ENCODE peak calls at places on chromosomes 2 and 18, in seven cellular contexts. One of them, this sample, is unnamed.

GRCh38 chr2:67945976-67946375 is 116.8 kb downstream of the C1D start:
- DNase-seq in IMR-90: no peak
- DNase-seq in H54: no peak
- DNase-seq in K562: no peak
- DNase-seq in NB4: no peak
- DNase-seq in vagina: no peak
- DNase-seq in body of pancreas: no peak
- DNase-seq in this sample: no peak

GRCh38 chr2:6580982-6581381 is 284.7 kb downstream of the CMPK2 start:
- DNase-seq in IMR-90: peak
- DNase-seq in H54: peak
- DNase-seq in K562: no peak
- DNase-seq in NB4: no peak
- DNase-seq in vagina: no peak
- DNase-seq in body of pancreas: no peak
- DNase-seq in this sample: no peak

GRCh38 chr2:109352066-109352897 is 223.3 kb downstream of the SH3RF3 start:
- DNase-seq in IMR-90: no peak
- DNase-seq in H54: no peak
- DNase-seq in K562: no peak
- DNase-seq in NB4: no peak
- DNase-seq in vagina: peak
- DNase-seq in body of pancreas: no peak
- DNase-seq in this sample: no peak

GRCh38 chr2:152240559-152241231 is 65.1 kb upstream of the STAM2 start:
- DNase-seq in IMR-90: peak
- DNase-seq in H54: no peak
- DNase-seq in K562: no peak
- DNase-seq in NB4: no peak
- DNase-seq in vagina: no peak
- DNase-seq in body of pancreas: no peak
- DNase-seq in this sample: no peak

GRCh38 chr2:18062892-18063291 is 184.4 kb downstream of the KCNS3 start:
- DNase-seq in IMR-90: no peak
- DNase-seq in H54: no peak
- DNase-seq in K562: no peak
- DNase-seq in NB4: no peak
- DNase-seq in vagina: no peak
- DNase-seq in body of pancreas: no peak
- DNase-seq in this sample: no peak

GRCh38 chr2:44360749-44361329 is 455 bp downstream of the PREPL start:
- DNase-seq in IMR-90: peak
- DNase-seq in H54: no peak
- DNase-seq in K562: peak
- DNase-seq in NB4: no peak
- DNase-seq in vagina: no peak
- DNase-seq in body of pancreas: no peak
- DNase-seq in this sample: no peak

GRCh38 chr2:66901344-66901743 is 466.4 kb downstream of the MEIS1 start:
- DNase-seq in IMR-90: no peak
- DNase-seq in H54: no peak
- DNase-seq in K562: no peak
- DNase-seq in NB4: no peak
- DNase-seq in vagina: no peak
- DNase-seq in body of pancreas: peak
- DNase-seq in this sample: no peak

GRCh38 chr2:4673025-4673489 is 969.7 kb downstream of the DCDC2C start:
- DNase-seq in IMR-90: no peak
- DNase-seq in H54: peak
- DNase-seq in K562: peak
- DNase-seq in NB4: peak
- DNase-seq in vagina: no peak
- DNase-seq in body of pancreas: no peak
- DNase-seq in this sample: no peak

GRCh38 chr2:158189526-158189925 is 87.8 kb downstream of the UPP2 start:
- DNase-seq in IMR-90: no peak
- DNase-seq in H54: no peak
- DNase-seq in K562: no peak
- DNase-seq in NB4: no peak
- DNase-seq in vagina: no peak
- DNase-seq in body of pancreas: no peak
- DNase-seq in this sample: no peak

GRCh38 chr2:102473020-102473419 is at the start of gene SLC9A4:
- DNase-seq in IMR-90: peak
- DNase-seq in H54: peak
- DNase-seq in K562: peak
- DNase-seq in NB4: peak
- DNase-seq in vagina: no peak
- DNase-seq in body of pancreas: peak
- DNase-seq in this sample: peak

GRCh38 chr2:107337209-107337898 is 451.4 kb upstream of the ST6GAL2 start:
- DNase-seq in IMR-90: no peak
- DNase-seq in H54: no peak
- DNase-seq in K562: no peak
- DNase-seq in NB4: no peak
- DNase-seq in vagina: no peak
- DNase-seq in body of pancreas: peak
- DNase-seq in this sample: no peak

GRCh38 chr2:227164745-227165350 is 424 bp downstream of the COL4A3 start:
- DNase-seq in IMR-90: no peak
- DNase-seq in H54: no peak
- DNase-seq in K562: no peak
- DNase-seq in NB4: no peak
- DNase-seq in vagina: no peak
- DNase-seq in body of pancreas: peak
- DNase-seq in this sample: peak

GRCh38 chr2:219294356-219295351 is 14.5 kb downstream of the PTPRN start:
- DNase-seq in IMR-90: peak
- DNase-seq in H54: peak
- DNase-seq in K562: peak
- DNase-seq in NB4: peak
- DNase-seq in vagina: peak
- DNase-seq in body of pancreas: peak
- DNase-seq in this sample: peak

GRCh38 chr2:208090420-208090819 is 33.9 kb downstream of the CRYGD start:
- DNase-seq in IMR-90: no peak
- DNase-seq in H54: no peak
- DNase-seq in K562: no peak
- DNase-seq in NB4: no peak
- DNase-seq in vagina: no peak
- DNase-seq in body of pancreas: no peak
- DNase-seq in this sample: no peak

GRCh38 chr2:77629529-77629928 is 107.4 kb upstream of the LRRTM4 start:
- DNase-seq in IMR-90: no peak
- DNase-seq in H54: no peak
- DNase-seq in K562: no peak
- DNase-seq in NB4: no peak
- DNase-seq in vagina: no peak
- DNase-seq in body of pancreas: no peak
- DNase-seq in this sample: no peak

GRCh38 chr18:73913505-73913904 is 234.1 kb downstream of the FBXO15 start:
- DNase-seq in IMR-90: no peak
- DNase-seq in H54: no peak
- DNase-seq in K562: no peak
- DNase-seq in NB4: no peak
- DNase-seq in vagina: no peak
- DNase-seq in body of pancreas: no peak
- DNase-seq in this sample: no peak

GRCh38 chr2:56099967-56100366 is 83.8 kb upstream of the CCDC85A start:
- DNase-seq in IMR-90: no peak
- DNase-seq in H54: no peak
- DNase-seq in K562: no peak
- DNase-seq in NB4: no peak
- DNase-seq in vagina: no peak
- DNase-seq in body of pancreas: no peak
- DNase-seq in this sample: no peak

GRCh38 chr2:46780411-46780800 is 135.2 kb downstream of the MCFD2 start:
- DNase-seq in IMR-90: no peak
- DNase-seq in H54: no peak
- DNase-seq in K562: no peak
- DNase-seq in NB4: no peak
- DNase-seq in vagina: no peak
- DNase-seq in body of pancreas: no peak
- DNase-seq in this sample: no peak

GRCh38 chr2:145186303-145186702 is 666.4 kb upstream of the ZEB2 start:
- DNase-seq in IMR-90: peak
- DNase-seq in H54: no peak
- DNase-seq in K562: peak
- DNase-seq in NB4: peak
- DNase-seq in vagina: no peak
- DNase-seq in body of pancreas: no peak
- DNase-seq in this sample: no peak

GRCh38 chr2:55929476-55929875 is 5.9 kb upstream of the EFEMP1 start:
- DNase-seq in IMR-90: no peak
- DNase-seq in H54: no peak
- DNase-seq in K562: no peak
- DNase-seq in NB4: no peak
- DNase-seq in vagina: no peak
- DNase-seq in body of pancreas: no peak
- DNase-seq in this sample: no peak

GRCh38 chr2:158013791-158014190 is 87.9 kb upstream of the UPP2 start:
- DNase-seq in IMR-90: no peak
- DNase-seq in H54: no peak
- DNase-seq in K562: no peak
- DNase-seq in NB4: no peak
- DNase-seq in vagina: no peak
- DNase-seq in body of pancreas: no peak
- DNase-seq in this sample: no peak

GRCh38 chr18:50987261-50987660 is 19.4 kb downstream of the ELAC1 start:
- DNase-seq in IMR-90: no peak
- DNase-seq in H54: no peak
- DNase-seq in K562: no peak
- DNase-seq in NB4: no peak
- DNase-seq in vagina: no peak
- DNase-seq in body of pancreas: no peak
- DNase-seq in this sample: no peak

DNA sequence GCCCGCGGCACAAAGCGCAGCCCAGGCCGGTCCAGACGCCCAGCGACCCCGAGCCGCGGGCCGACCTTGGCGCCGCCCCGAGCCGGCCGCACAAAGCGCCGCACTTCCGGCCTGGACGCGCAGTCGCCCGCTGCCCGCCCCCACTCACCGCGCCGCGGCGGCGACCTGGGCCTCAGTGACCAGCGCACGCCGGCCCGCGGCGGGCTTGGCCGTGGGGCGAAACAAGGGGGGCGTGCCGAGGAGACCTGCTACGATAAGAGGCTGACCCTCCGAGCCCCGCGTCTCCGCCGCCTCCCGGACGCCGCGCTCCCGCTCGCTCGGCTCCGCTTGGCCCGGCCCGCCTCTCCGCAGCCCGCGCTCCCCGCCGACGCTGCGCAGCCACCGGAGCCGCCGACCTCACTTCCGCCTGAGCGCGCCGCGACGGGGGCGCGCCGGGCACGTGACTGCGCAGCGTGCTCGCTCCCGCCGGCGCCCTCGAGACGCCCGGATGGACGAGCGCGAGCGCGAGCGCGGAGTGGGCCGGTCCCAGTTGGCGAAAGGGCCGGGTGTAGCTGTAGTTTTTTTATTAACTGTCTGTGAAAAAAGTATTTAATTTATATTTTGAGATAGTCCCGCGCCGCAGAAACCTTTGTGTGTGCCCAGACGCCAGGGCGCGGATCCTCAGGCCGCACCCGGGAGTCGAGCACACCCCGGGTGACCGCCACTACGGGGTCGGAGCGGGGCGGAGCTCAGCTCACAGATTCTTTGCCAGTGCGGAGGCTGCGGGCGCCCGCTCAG is at the start of gene FAM168B:
- DNase-seq in IMR-90: peak
- DNase-seq in H54: peak
- DNase-seq in K562: peak
- DNase-seq in NB4: peak
- DNase-seq in vagina: peak
- DNase-seq in body of pancreas: peak
- DNase-seq in this sample: peak
- TF ChIP-seq POLR2A in IMR-90: peak
- TF ChIP-seq POLR2A in H54: peak
- TF ChIP-seq POLR2A in K562: peak
- TF ChIP-seq POLR2A in NB4: peak
- TF ChIP-seq POLR2A in vagina: no peak
- TF ChIP-seq POLR2A in body of pancreas: peak
- TF ChIP-seq POLR2A in this sample: peak

DNA sequence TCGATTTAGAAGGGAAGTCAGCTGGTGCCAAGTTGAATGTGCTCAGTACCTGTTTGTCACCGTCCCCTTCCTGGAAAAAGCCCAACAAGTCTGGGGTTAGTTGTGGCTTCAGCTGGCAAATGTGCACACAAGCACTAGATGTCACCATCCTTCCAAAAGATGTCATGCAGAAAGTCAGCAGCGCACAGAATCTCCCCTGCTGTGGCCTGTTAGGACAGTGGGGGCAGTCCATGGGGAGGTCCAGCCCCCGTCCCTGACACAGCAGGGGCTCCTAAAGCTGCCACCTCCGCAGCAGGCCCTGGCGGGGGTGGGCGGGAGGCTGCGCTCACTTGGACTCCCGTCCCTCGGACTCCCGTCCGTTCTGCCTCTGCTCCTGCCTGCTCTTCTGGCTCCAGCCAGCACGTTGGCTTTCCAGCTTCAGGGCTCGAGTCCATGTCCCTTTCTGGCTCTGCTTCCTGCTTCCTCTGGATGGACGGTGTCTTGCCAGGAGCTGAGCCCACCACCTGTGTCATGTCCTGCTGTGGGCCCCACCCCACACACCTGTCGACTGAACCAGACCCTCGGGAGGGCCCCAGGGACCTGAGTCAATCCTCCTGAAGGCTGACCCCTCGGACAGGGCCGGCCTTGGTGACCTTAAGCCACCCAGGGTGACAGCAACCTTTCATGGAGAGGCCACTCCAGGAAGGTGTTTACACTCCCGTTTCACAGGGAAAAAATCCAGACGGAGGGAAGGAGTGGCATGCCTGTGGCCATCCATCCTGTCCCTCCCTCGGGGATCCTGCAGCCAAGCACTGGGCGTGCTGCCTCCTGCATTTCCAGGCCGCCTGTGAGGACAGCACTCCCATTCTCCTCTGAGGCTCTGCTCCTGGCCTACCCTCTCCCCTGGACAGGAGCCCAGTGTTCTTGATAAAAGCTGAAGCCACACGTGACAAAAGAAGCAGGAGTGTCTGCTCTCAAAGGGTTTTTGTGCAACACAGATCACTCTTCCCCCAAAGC is 8.5 kb downstream of the RAB17 start:
- DNase-seq in IMR-90: peak
- DNase-seq in H54: no peak
- DNase-seq in K562: peak
- DNase-seq in NB4: peak
- DNase-seq in vagina: peak
- DNase-seq in body of pancreas: peak
- DNase-seq in this sample: peak
- TF ChIP-seq POLR2A in IMR-90: no peak
- TF ChIP-seq POLR2A in H54: no peak
- TF ChIP-seq POLR2A in K562: no peak
- TF ChIP-seq POLR2A in NB4: no peak
- TF ChIP-seq POLR2A in vagina: no peak
- TF ChIP-seq POLR2A in body of pancreas: no peak
- TF ChIP-seq POLR2A in this sample: no peak

GRCh38 chr2:31233741-31234689 is at the start of gene EHD3:
- DNase-seq in IMR-90: peak
- DNase-seq in H54: peak
- DNase-seq in K562: peak
- DNase-seq in NB4: peak
- DNase-seq in vagina: peak
- DNase-seq in body of pancreas: peak
- DNase-seq in this sample: peak
- TF ChIP-seq POLR2A in IMR-90: peak
- TF ChIP-seq POLR2A in H54: peak
- TF ChIP-seq POLR2A in K562: no peak
- TF ChIP-seq POLR2A in NB4: no peak
- TF ChIP-seq POLR2A in vagina: no peak
- TF ChIP-seq POLR2A in body of pancreas: no peak
- TF ChIP-seq POLR2A in this sample: no peak

GRCh38 chr18:62323483-62324354 is 1.4 kb upstream of the TNFRSF11A start:
- DNase-seq in IMR-90: no peak
- DNase-seq in H54: no peak
- DNase-seq in K562: no peak
- DNase-seq in NB4: no peak
- DNase-seq in vagina: no peak
- DNase-seq in body of pancreas: no peak
- DNase-seq in this sample: no peak
- TF ChIP-seq POLR2A in IMR-90: no peak
- TF ChIP-seq POLR2A in H54: no peak
- TF ChIP-seq POLR2A in K562: no peak
- TF ChIP-seq POLR2A in NB4: no peak
- TF ChIP-seq POLR2A in vagina: no peak
- TF ChIP-seq POLR2A in body of pancreas: no peak
- TF ChIP-seq POLR2A in this sample: no peak